ENCODE peak calls at places on chromosome 11, in four cellular contexts. I, G, X and Y are unnamed samples.

GRCh38 chr11:68816251-68816776 is 25.4 kb downstream of the CPT1A start:
- DNase-seq in I (no peak), G (no peak), X (no peak), Y (no peak)

GRCh38 chr11:20055312-20055711 is 105.0 kb downstream of the DBX1 start:
- DNase-seq in I (no peak), G (no peak), X (no peak), Y (peak)

GRCh38 chr11:57937431-57937830 is 86.2 kb upstream of the OR9Q1 start:
- DNase-seq in I (peak), G (no peak), X (no peak), Y (no peak)

GRCh38 chr11:106017088-106017487 is 5.0 kb downstream of the MSANTD4 start:
- DNase-seq in I (no peak), G (no peak), X (no peak), Y (no peak)

GRCh38 chr11:19576054-19576453 is 136.6 kb upstream of the NAV2 start:
- DNase-seq in I (no peak), G (no peak), X (no peak), Y (no peak)

GRCh38 chr11:47523491-47524199 is 29.3 kb downstream of the CELF1 start:
- DNase-seq in I (peak), G (peak), X (peak), Y (peak)

GRCh38 chr11:2655834-2656622 is 43.8 kb downstream of the KCNQ1OT1 start:
- DNase-seq in I (peak), G (no peak), X (no peak), Y (peak)

GRCh38 chr11:22730319-22730718 is 63.9 kb downstream of the GAS2 start:
- DNase-seq in I (peak), G (no peak), X (peak), Y (peak)

GRCh38 chr11:78414321-78415051 is 3.1 kb downstream of the GAB2 start:
- DNase-seq in I (peak), G (no peak), X (no peak), Y (peak)

GRCh38 chr11:18010977-18011586 is 1.8 kb downstream of the SERGEF start:
- DNase-seq in I (no peak), G (no peak), X (no peak), Y (no peak)

GRCh38 chr11:74846770-74847169 is 98.1 kb downstream of the RNF169 start:
- DNase-seq in I (peak), G (no peak), X (no peak), Y (no peak)

GRCh38 chr11:106021181-106021966 is 666 bp downstream of the MSANTD4 start:
- DNase-seq in I (peak), G (no peak), X (no peak), Y (peak)

GRCh38 chr11:76836613-76837291 is 24.0 kb upstream of the ACER3 start:
- DNase-seq in I (no peak), G (peak), X (no peak), Y (no peak)

GRCh38 chr11:125956371-125956770 is 10.5 kb downstream of the VSIG10L2 start:
- DNase-seq in I (no peak), G (no peak), X (no peak), Y (no peak)

GRCh38 chr11:104823638-104824037 is 74.6 kb downstream of the CASP12 start:
- DNase-seq in I (no peak), G (no peak), X (no peak), Y (no peak)

GRCh38 chr11:2085251-2086066 is 53.7 kb downstream of the IGF2 start:
- DNase-seq in I (no peak), G (no peak), X (no peak), Y (no peak)

GRCh38 chr11:57649826-57650738 is at the start of gene YPEL4:
- DNase-seq in I (peak), G (no peak), X (no peak), Y (peak)

GRCh38 chr11:126072141-126072741 is 9.6 kb upstream of the CDON start:
- DNase-seq in I (peak), G (no peak), X (no peak), Y (peak)

GRCh38 chr11:46321757-46322156 is 25.5 kb upstream of the DGKZ start:
- DNase-seq in I (no peak), G (no peak), X (no peak), Y (peak)

GRCh38 chr11:45209904-45210699 is 63.7 kb downstream of the PRDM11 start:
- DNase-seq in I (no peak), G (peak), X (peak), Y (no peak)

GRCh38 chr11:62186195-62186594 is 3.8 kb upstream of the SCGB1D1 start:
- DNase-seq in I (no peak), G (no peak), X (no peak), Y (no peak)

GRCh38 chr11:29300441-29300840 is 716.4 kb downstream of the KCNA4 start:
- DNase-seq in I (peak), G (no peak), X (no peak), Y (peak)

GRCh38 chr11:59674291-59674690 is 5.5 kb upstream of the PATL1 start:
- DNase-seq in I (no peak), G (no peak), X (no peak), Y (no peak)

GRCh38 chr11:118243161-118243560 is 9.0 kb downstream of the MPZL3 start:
- DNase-seq in I (no peak), G (no peak), X (no peak), Y (no peak)

GRCh38 chr11:92253945-92254344 is 29.3 kb downstream of the FAT3 start:
- DNase-seq in I (no peak), G (no peak), X (no peak), Y (no peak)

GRCh38 chr11:19344661-19345518 is 104.1 kb upstream of the E2F8 start:
- DNase-seq in I (peak), G (peak), X (peak), Y (peak)

GRCh38 chr11:2899080-2899783 is 13.7 kb upstream of the CDKN1C start:
- DNase-seq in I (no peak), G (no peak), X (no peak), Y (no peak)

GRCh38 chr11:60959445-60959844 is 7.5 kb upstream of the SLC15A3 start:
- DNase-seq in I (no peak), G (no peak), X (no peak), Y (peak)

GRCh38 chr11:74226907-74227306 is 55.8 kb downstream of the PPME1 start:
- DNase-seq in I (peak), G (no peak), X (peak), Y (no peak)

GRCh38 chr11:105164226-105164625 is 24.7 kb upstream of the CARD18 start:
- DNase-seq in I (peak), G (no peak), X (no peak), Y (no peak)

GRCh38 chr11:963852-964251 is 38.2 kb downstream of the AP2A2 start:
- DNase-seq in I (no peak), G (no peak), X (no peak), Y (no peak)

GRCh38 chr11:1748467-1749019 is 1.9 kb downstream of the IFITM10 start:
- DNase-seq in I (no peak), G (no peak), X (no peak), Y (no peak)

GRCh38 chr11:102226702-102227101 is 90.6 kb upstream of the BIRC3 start:
- DNase-seq in I (peak), G (no peak), X (no peak), Y (peak)

GRCh38 chr11:73729594-73730206 is 31.2 kb downstream of the RAB6A start:
- DNase-seq in I (peak), G (no peak), X (no peak), Y (peak)

GRCh38 chr11:77506857-77507256 is 33.0 kb upstream of the PAK1 start:
- DNase-seq in I (peak), G (peak), X (no peak), Y (peak)

GRCh38 chr11:133829566-133829965 is 15.7 kb downstream of the SPATA19 start:
- DNase-seq in I (no peak), G (no peak), X (no peak), Y (no peak)

GRCh38 chr11:133832096-133833081 is 12.9 kb downstream of the SPATA19 start:
- DNase-seq in I (no peak), G (no peak), X (no peak), Y (no peak)

GRCh38 chr11:133828861-133829260 is 16.5 kb downstream of the SPATA19 start:
- DNase-seq in I (no peak), G (no peak), X (no peak), Y (no peak)

GRCh38 chr11:133833101-133833898 is 12.0 kb downstream of the SPATA19 start:
- DNase-seq in I (no peak), G (no peak), X (no peak), Y (no peak)

GRCh38 chr11:133830931-133831907 is 14.1 kb downstream of the SPATA19 start:
- DNase-seq in I (no peak), G (no peak), X (no peak), Y (no peak)
- TF ChIP-seq CTCF in I (peak), G (no peak), X (peak), Y (no peak)

GRCh38 chr11:8357891-8358566 is 94.4 kb upstream of the LMO1 start:
- DNase-seq in I (no peak), G (no peak), X (no peak), Y (no peak)

GRCh38 chr11:8359521-8359920 is 95.8 kb upstream of the LMO1 start:
- DNase-seq in I (no peak), G (no peak), X (no peak), Y (no peak)

GRCh38 chr11:8361664-8362210 is 98.1 kb upstream of the LMO1 start:
- DNase-seq in I (no peak), G (no peak), X (no peak), Y (no peak)

GRCh38 chr11:8361206-8361605 is 97.5 kb upstream of the LMO1 start:
- DNase-seq in I (no peak), G (no peak), X (no peak), Y (no peak)

GRCh38 chr11:8360086-8360828 is 96.6 kb upstream of the LMO1 start:
- DNase-seq in I (no peak), G (no peak), X (no peak), Y (no peak)
- TF ChIP-seq CTCF in I (peak), G (no peak), X (no peak), Y (no peak)

GRCh38 chr11:6900327-6900999 is 8.2 kb upstream of the OR2D2 start:
- DNase-seq in I (peak), G (no peak), X (no peak), Y (peak)
- TF ChIP-seq CTCF in I (peak), G (no peak), X (no peak), Y (peak)

DNA sequence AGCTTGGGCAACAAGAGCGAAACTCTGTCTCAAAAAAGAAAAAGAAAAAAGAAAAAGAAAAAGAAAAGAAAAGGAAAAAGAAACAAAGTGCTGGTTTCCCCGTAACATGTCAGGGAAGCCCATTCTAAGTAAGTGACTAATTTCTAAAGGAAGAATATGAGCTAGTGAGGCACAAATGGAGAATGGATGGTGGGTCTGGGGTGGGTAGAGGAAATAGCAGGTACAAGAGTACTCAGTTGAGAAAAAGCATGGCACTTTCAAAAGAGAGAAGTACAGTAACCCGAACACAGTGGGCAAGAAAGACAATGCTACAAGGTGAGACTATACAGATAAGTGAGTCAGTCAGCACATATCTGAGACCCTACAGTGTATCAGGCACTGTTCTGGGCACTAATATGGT is 4.5 kb downstream of the MAJIN start:
- DNase-seq in I (no peak), G (no peak), X (no peak), Y (no peak)
- TF ChIP-seq CTCF in I (no peak), G (no peak), X (no peak), Y (no peak)

GRCh38 chr11:70487763-70488162 is 89.4 kb downstream of the CTTN start:
- DNase-seq in I (no peak), G (no peak), X (no peak), Y (no peak)
- TF ChIP-seq CTCF in I (no peak), G (no peak), X (no peak), Y (no peak)